ENCODE peak calls at places on chromosomes 16 and 17, in four cellular contexts. P, I, V and R are unnamed samples.

GRCh38 chr16:14399397-14400284 is 230.4 kb downstream of the PARN start:
- DNase-seq in P (peak), I (peak), V (peak), R (no peak)

GRCh38 chr17:38421224-38421841 is 6.9 kb upstream of the ARHGAP23 start:
- DNase-seq in P (no peak), I (peak), V (no peak), R (no peak)

GRCh38 chr17:784143-784542 is 2.0 kb downstream of the MRM3 start:
- DNase-seq in P (no peak), I (no peak), V (no peak), R (no peak)

GRCh38 chr17:75564195-75564594 is 23.4 kb upstream of the MYO15B start:
- DNase-seq in P (no peak), I (no peak), V (no peak), R (no peak)

GRCh38 chr17:67568961-67569360 is 148.8 kb upstream of the NOL11 start:
- DNase-seq in P (no peak), I (no peak), V (no peak), R (no peak)

GRCh38 chr16:62170642-62171041 is 134.4 kb upstream of the CDH8 start:
- DNase-seq in P (no peak), I (no peak), V (no peak), R (no peak)

GRCh38 chr17:4772235-4772613 is 538 bp downstream of the TM4SF5 start:
- DNase-seq in P (no peak), I (no peak), V (no peak), R (no peak)

GRCh38 chr17:83200746-83201145 is 121.3 kb downstream of the METRNL start:
- DNase-seq in P (peak), I (no peak), V (no peak), R (no peak)

GRCh38 chr17:74359916-74360315 is 1.8 kb downstream of the BTBD17 start:
- DNase-seq in P (no peak), I (no peak), V (no peak), R (no peak)

GRCh38 chr17:53218723-53219122 is 604.0 kb upstream of the KIF2B start:
- DNase-seq in P (no peak), I (no peak), V (no peak), R (no peak)

GRCh38 chr17:80956321-80957190 is 35.1 kb upstream of the CHMP6 start:
- DNase-seq in P (no peak), I (no peak), V (no peak), R (no peak)

GRCh38 chr16:57316390-57317017 is 32.0 kb upstream of the PLLP start:
- DNase-seq in P (no peak), I (peak), V (peak), R (no peak)

GRCh38 chr16:78703951-78704350 is 604.5 kb downstream of the WWOX start:
- DNase-seq in P (no peak), I (no peak), V (no peak), R (no peak)

GRCh38 chr17:49962599-49963276 is 6.3 kb upstream of the DLX4 start:
- DNase-seq in P (no peak), I (no peak), V (no peak), R (no peak)

GRCh38 chr16:85463228-85463611 is 149.9 kb upstream of the GSE1 start:
- DNase-seq in P (no peak), I (no peak), V (no peak), R (no peak)

GRCh38 chr17:70173646-70174045 is 4.3 kb downstream of the KCNJ2 start:
- DNase-seq in P (no peak), I (no peak), V (no peak), R (no peak)

GRCh38 chr17:732788-733720 is 658 bp downstream of the TLCD3A start:
- DNase-seq in P (no peak), I (peak), V (peak), R (no peak)

GRCh38 chr16:14004031-14004718 is 66.9 kb upstream of the MRTFB start:
- DNase-seq in P (peak), I (no peak), V (peak), R (no peak)

GRCh38 chr16:3065742-3066439 is 451 bp downstream of the IL32 start:
- DNase-seq in P (no peak), I (no peak), V (no peak), R (no peak)

GRCh38 chr16:66845791-66846221 is 1.6 kb downstream of the CA7 start:
- DNase-seq in P (no peak), I (peak), V (peak), R (peak)

GRCh38 chr16:73060216-73060615 is 12.3 kb upstream of the ZFHX3 start:
- DNase-seq in P (no peak), I (no peak), V (no peak), R (no peak)

GRCh38 chr17:69477900-69478266 is 63.4 kb downstream of the MAP2K6 start:
- DNase-seq in P (no peak), I (no peak), V (no peak), R (no peak)

GRCh38 chr17:8859804-8860430 is 7.6 kb downstream of the PIK3R6 start:
- DNase-seq in P (no peak), I (no peak), V (no peak), R (no peak)

GRCh38 chr17:50053654-50053960 is 2.3 kb upstream of the ITGA3 start:
- DNase-seq in P (no peak), I (no peak), V (no peak), R (no peak)

GRCh38 chr16:53065436-53066165 is 10.8 kb downstream of the CHD9 start:
- DNase-seq in P (no peak), I (no peak), V (no peak), R (no peak)

GRCh38 chr17:79824234-79824633 is 15.0 kb downstream of the CBX4 start:
- DNase-seq in P (no peak), I (no peak), V (no peak), R (no peak)

GRCh38 chr16:86224126-86224525 is 286.2 kb upstream of the FOXF1 start:
- DNase-seq in P (no peak), I (no peak), V (no peak), R (no peak)

GRCh38 chr17:48153711-48154642 is 46.4 kb downstream of the SNX11 start:
- DNase-seq in P (no peak), I (peak), V (peak), R (peak)

GRCh38 chr17:66459811-66460270 is 157.4 kb downstream of the PRKCA start:
- DNase-seq in P (peak), I (peak), V (peak), R (no peak)

GRCh38 chr16:25709182-25709581 is 17.4 kb downstream of the HS3ST4 start:
- DNase-seq in P (no peak), I (no peak), V (no peak), R (no peak)

GRCh38 chr17:74448774-74449173 is 16.9 kb downstream of the GPRC5C start:
- DNase-seq in P (no peak), I (no peak), V (no peak), R (no peak)

GRCh38 chr16:27273330-27273669 is 4.7 kb upstream of the NSMCE1 start:
- DNase-seq in P (no peak), I (no peak), V (no peak), R (no peak)

GRCh38 chr17:74632597-74632996 is 9.1 kb upstream of the CD300E start:
- DNase-seq in P (no peak), I (no peak), V (no peak), R (no peak)

GRCh38 chr17:2083613-2084128 is 28.8 kb downstream of the HIC1 start:
- DNase-seq in P (no peak), I (no peak), V (peak), R (no peak)

GRCh38 chr16:50534556-50534955 is 13.6 kb upstream of the NKD1 start:
- DNase-seq in P (no peak), I (no peak), V (peak), R (no peak)

GRCh38 chr17:35769895-35770486 is 9.3 kb downstream of the C17orf50 start:
- DNase-seq in P (no peak), I (no peak), V (no peak), R (no peak)